ENCODE peak calls at places on chromosomes 2 and 18, in four cellular contexts. V is C1 segment of cervical spinal cord; H is astrocyte of the spinal cord; G is activated CD4-positive, alpha-beta T cell treated with anti-CD3 and anti-CD28 coated beads, Interleukin-2, amount 50 U/mL, for 1 hour. R is an unnamed sample.

GRCh38 chr2:152466925-152467676 is 132.1 kb downstream of the FMNL2 start:
- DNase-seq in V (peak; percentile 18), H (no peak), G (no peak), R (no peak)

GRCh38 chr2:149185942-149186490 is 144.4 kb upstream of the LYPD6 start:
- DNase-seq in V (no peak), H (peak; percentile 22), G (no peak), R (no peak)

GRCh38 chr18:63322908-63323634 is 3.5 kb upstream of the BCL2 start:
- DNase-seq in V (peak; percentile 22), H (peak; percentile 71), G (peak; percentile 46), R (peak; percentile 38)

GRCh38 chr2:3649581-3649980 is 8.4 kb upstream of the ALLC start:
- DNase-seq in V (no peak), H (no peak), G (no peak), R (no peak)

GRCh38 chr2:12488365-12488972 is 228.3 kb upstream of the TRIB2 start:
- DNase-seq in V (no peak), H (no peak), G (peak; percentile 33), R (no peak)

GRCh38 chr2:128346811-128347558 is 28.3 kb upstream of the HS6ST1 start:
- DNase-seq in V (no peak), H (no peak), G (no peak), R (no peak)

GRCh38 chr2:47088371-47089082 is 66.6 kb downstream of the STPG4 start:
- DNase-seq in V (no peak), H (peak; percentile 47), G (no peak), R (no peak)

GRCh38 chr2:84882775-84883550 is 2.1 kb upstream of the TRABD2A start:
- DNase-seq in V (no peak), H (no peak), G (no peak), R (no peak)

GRCh38 chr2:38446418-38446817 is 69.3 kb upstream of the ATL2 start:
- DNase-seq in V (no peak), H (no peak), G (no peak), R (no peak)

GRCh38 chr18:59140287-59140885 is 702 bp downstream of the SEC11C start:
- DNase-seq in V (peak; percentile 48), H (peak; percentile 40), G (no peak), R (no peak)

GRCh38 chr2:119820275-119820674 is 60.6 kb downstream of the PTPN4 start:
- DNase-seq in V (no peak), H (peak; percentile 76), G (no peak), R (no peak)

GRCh38 chr2:20484034-20484617 is 37.3 kb downstream of the RHOB start:
- DNase-seq in V (no peak), H (no peak), G (no peak), R (no peak)

GRCh38 chr2:114754907-114755563 is 312.6 kb downstream of the DPP10 start:
- DNase-seq in V (no peak), H (no peak), G (no peak), R (no peak)

GRCh38 chr2:84494070-84494469 is 22.2 kb upstream of the DNAH6 start:
- DNase-seq in V (no peak), H (peak; percentile 19), G (no peak), R (no peak)

GRCh38 chr2:179454443-179455218 is 190.0 kb upstream of the SESTD1 start:
- DNase-seq in V (no peak), H (peak; percentile 95), G (no peak), R (no peak)

GRCh38 chr2:232890896-232891601 is 21.0 kb downstream of the SNORC start:
- DNase-seq in V (no peak), H (peak; percentile 14), G (no peak), R (no peak)

GRCh38 chr2:220240640-220241039 is 613.2 kb downstream of the SLC4A3 start:
- DNase-seq in V (no peak), H (no peak), G (no peak), R (no peak)

GRCh38 chr18:47983946-47984345 is 53.5 kb upstream of the SMAD2 start:
- DNase-seq in V (no peak), H (no peak), G (no peak), R (no peak)

GRCh38 chr2:144456680-144457079 is 63.2 kb downstream of the ZEB2 start:
- DNase-seq in V (no peak), H (peak; percentile 73), G (no peak), R (no peak)

GRCh38 chr2:157903626-157904025 is 27.5 kb upstream of the ACVR1 start:
- DNase-seq in V (peak; percentile 2), H (no peak), G (no peak), R (no peak)

GRCh38 chr2:215717627-215718412 is 282.0 kb upstream of the FN1 start:
- DNase-seq in V (no peak), H (no peak), G (no peak), R (no peak)

GRCh38 chr2:12514631-12515437 is 201.9 kb upstream of the TRIB2 start:
- DNase-seq in V (no peak), H (no peak), G (peak; percentile 46), R (no peak)

GRCh38 chr2:120321721-120322284 is 24.1 kb upstream of the INHBB start:
- DNase-seq in V (no peak), H (no peak), G (no peak), R (no peak)

GRCh38 chr18:44733754-44734465 is 53.2 kb downstream of the SETBP1 start:
- DNase-seq in V (no peak), H (peak; percentile 31), G (no peak), R (no peak)

GRCh38 chr2:104866122-104866864 is 12.4 kb downstream of the POU3F3 start:
- DNase-seq in V (no peak), H (no peak), G (no peak), R (no peak)

GRCh38 chr2:188978291-188979081 is 4.3 kb downstream of the COL3A1 start:
- DNase-seq in V (no peak), H (peak; percentile 89), G (no peak), R (no peak)

GRCh38 chr18:77271720-77272481 is 22.3 kb downstream of the GALR1 start:
- DNase-seq in V (no peak), H (peak; percentile 75), G (no peak), R (no peak)

GRCh38 chr18:51666717-51667320 is 469.3 kb upstream of the MEX3C start:
- DNase-seq in V (peak; percentile 18), H (peak; percentile 55), G (no peak), R (peak; percentile 55)

GRCh38 chr2:224925066-224925821 is 117.0 kb downstream of the DOCK10 start:
- DNase-seq in V (no peak), H (no peak), G (no peak), R (no peak)

GRCh38 chr2:229715895-229716507 is 1.6 kb upstream of the DNER start:
- DNase-seq in V (peak; percentile 11), H (peak; percentile 54), G (peak; percentile 22), R (peak; percentile 15)

GRCh38 chr2:238082151-238082550 is 18.0 kb upstream of the ESPNL start:
- DNase-seq in V (no peak), H (no peak), G (no peak), R (no peak)

GRCh38 chr2:203327582-203327917 is 644 bp upstream of the ABI2 start:
- DNase-seq in V (no peak), H (no peak), G (no peak), R (no peak)

GRCh38 chr2:9999693-10000092 is 43.7 kb upstream of the KLF11 start:
- DNase-seq in V (no peak), H (no peak), G (no peak), R (no peak)

GRCh38 chr18:654601-655000 is 2.9 kb upstream of the TYMS start:
- DNase-seq in V (no peak), H (no peak), G (no peak), R (no peak)

GRCh38 chr2:4930704-4931103 is 761.5 kb upstream of the SOX11 start:
- DNase-seq in V (no peak), H (no peak), G (no peak), R (no peak)

GRCh38 chr18:62812242-62812641 is 96.9 kb downstream of the PHLPP1 start:
- DNase-seq in V (no peak), H (no peak), G (no peak), R (no peak)

GRCh38 chr2:1748176-1748740 is 3.9 kb upstream of the PXDN start:
- DNase-seq in V (no peak), H (no peak), G (no peak), R (no peak)

GRCh38 chr2:97011977-97012569 is 25.7 kb upstream of the FAM178B start:
- DNase-seq in V (no peak), H (peak; percentile 74), G (no peak), R (no peak)

GRCh38 chr2:238899386-238899785 is 51.5 kb downstream of the TWIST2 start:
- DNase-seq in V (no peak), H (no peak), G (no peak), R (no peak)

R was measured in hypothalamus.